ENCODE peak calls at places on chromosome 11, in four cellular contexts. L, J, V and O are unnamed samples.

GRCh38 chr11:104146421-104146820 is 17.5 kb downstream of the PDGFD start:
- DNase-seq in L (peak; percentile 68), J (no peak), V (no peak), O (no peak)

GRCh38 chr11:57203359-57203758 is 21.6 kb downstream of the LRRC55 start:
- DNase-seq in L (no peak), J (no peak), V (no peak), O (no peak)

GRCh38 chr11:9527481-9528140 is 45.9 kb upstream of the WEE1 start:
- DNase-seq in L (peak; percentile 41), J (no peak), V (peak; percentile 90), O (no peak)

GRCh38 chr11:95149659-95150294 is 60.1 kb downstream of the ENDOD1 start:
- DNase-seq in L (no peak), J (no peak), V (peak; percentile 50), O (peak; percentile 56)

GRCh38 chr11:106695506-106695905 is 322.8 kb downstream of the GUCY1A2 start:
- DNase-seq in L (no peak), J (no peak), V (peak; percentile 67), O (no peak)

GRCh38 chr11:10350341-10350740 is 45.5 kb downstream of the ADM start:
- DNase-seq in L (peak; percentile 57), J (no peak), V (peak; percentile 77), O (no peak)

GRCh38 chr11:19093976-19094375 is 23.0 kb upstream of the ZDHHC13 start:
- DNase-seq in L (no peak), J (no peak), V (peak; percentile 77), O (no peak)

GRCh38 chr11:119666463-119667131 is 62.4 kb downstream of the NECTIN1 start:
- DNase-seq in L (no peak), J (peak; percentile 36), V (peak; percentile 55), O (peak; percentile 82)

GRCh38 chr11:86162257-86162656 is 82.3 kb upstream of the EED start:
- DNase-seq in L (no peak), J (no peak), V (peak; percentile 86), O (no peak)

GRCh38 chr11:125943661-125944349 is 2.0 kb upstream of the VSIG10L2 start:
- DNase-seq in L (no peak), J (no peak), V (no peak), O (no peak)

GRCh38 chr11:67610302-67610868 is 3.6 kb downstream of the NDUFV1 start:
- DNase-seq in L (no peak), J (no peak), V (no peak), O (no peak)

GRCh38 chr11:10666556-10666955 is 27.0 kb downstream of the IRAG1 start:
- DNase-seq in L (no peak), J (no peak), V (peak; percentile 67), O (no peak)

GRCh38 chr11:11569936-11570491 is 51.8 kb downstream of the GALNT18 start:
- DNase-seq in L (no peak), J (no peak), V (no peak), O (no peak)

GRCh38 chr11:78759067-78759466 is 184.4 kb upstream of the NARS2 start:
- DNase-seq in L (no peak), J (no peak), V (no peak), O (no peak)

GRCh38 chr11:119100246-119100959 is 1.2 kb downstream of the DPAGT1 start:
- DNase-seq in L (no peak), J (no peak), V (peak; percentile 47), O (no peak)

GRCh38 chr11:102345923-102346322 is 1.1 kb upstream of the BIRC2 start:
- DNase-seq in L (no peak), J (no peak), V (peak; percentile 59), O (no peak)

GRCh38 chr11:95925011-95925410 is 1.1 kb upstream of the MTMR2 start:
- DNase-seq in L (no peak), J (no peak), V (peak; percentile 37), O (no peak)

GRCh38 chr11:71482216-71482615 is 29.2 kb downstream of the NADSYN1 start:
- DNase-seq in L (no peak), J (no peak), V (no peak), O (no peak)

GRCh38 chr11:844693-845644 is 2.3 kb downstream of the TSPAN4 start:
- DNase-seq in L (peak; percentile 80), J (peak; percentile 59), V (peak; percentile 92), O (peak; percentile 64)

GRCh38 chr11:110818032-110818687 is 105.9 kb upstream of the ARHGAP20 start:
- DNase-seq in L (no peak), J (no peak), V (peak; percentile 71), O (no peak)

GRCh38 chr11:116986521-116987105 is 111.6 kb downstream of the SIK3 start:
- DNase-seq in L (peak; percentile 49), J (no peak), V (peak; percentile 78), O (no peak)

GRCh38 chr11:115226556-115226955 is 277.7 kb downstream of the CADM1 start:
- DNase-seq in L (peak; percentile 58), J (no peak), V (peak; percentile 92), O (no peak)

GRCh38 chr11:130555251-130555841 is 106.9 kb downstream of the ADAMTS15 start:
- DNase-seq in L (no peak), J (no peak), V (peak; percentile 12), O (no peak)

GRCh38 chr11:62508336-62509058 is 38.1 kb downstream of the AHNAK start:
- DNase-seq in L (no peak), J (no peak), V (peak; percentile 64), O (peak; percentile 46)

GRCh38 chr11:21511835-21512440 is 680.9 kb upstream of the ANO5 start:
- DNase-seq in L (no peak), J (peak; percentile 63), V (peak; percentile 45), O (peak; percentile 71)

GRCh38 chr11:363948-364761 is 5.1 kb upstream of the B4GALNT4 start:
- DNase-seq in L (no peak), J (no peak), V (no peak), O (no peak)

GRCh38 chr11:74493816-74494630 is 499 bp upstream of the LIPT2 start:
- DNase-seq in L (no peak), J (no peak), V (no peak), O (no peak)

GRCh38 chr11:4881860-4882500 is at the start of gene OR51T1:
- DNase-seq in L (no peak), J (no peak), V (peak; percentile 71), O (no peak)

GRCh38 chr11:82969811-82970210 is 68.3 kb downstream of the DDIAS start:
- DNase-seq in L (no peak), J (no peak), V (no peak), O (no peak)

GRCh38 chr11:2755071-2755470 is 55.3 kb upstream of the KCNQ1OT1 start:
- DNase-seq in L (no peak), J (no peak), V (no peak), O (no peak)

GRCh38 chr11:61547246-61547645 is 33.6 kb downstream of the SYT7 start:
- DNase-seq in L (no peak), J (no peak), V (no peak), O (no peak)

GRCh38 chr11:75028321-75029097 is 39.8 kb downstream of the NEU3 start:
- DNase-seq in L (no peak), J (no peak), V (no peak), O (no peak)

DNA sequence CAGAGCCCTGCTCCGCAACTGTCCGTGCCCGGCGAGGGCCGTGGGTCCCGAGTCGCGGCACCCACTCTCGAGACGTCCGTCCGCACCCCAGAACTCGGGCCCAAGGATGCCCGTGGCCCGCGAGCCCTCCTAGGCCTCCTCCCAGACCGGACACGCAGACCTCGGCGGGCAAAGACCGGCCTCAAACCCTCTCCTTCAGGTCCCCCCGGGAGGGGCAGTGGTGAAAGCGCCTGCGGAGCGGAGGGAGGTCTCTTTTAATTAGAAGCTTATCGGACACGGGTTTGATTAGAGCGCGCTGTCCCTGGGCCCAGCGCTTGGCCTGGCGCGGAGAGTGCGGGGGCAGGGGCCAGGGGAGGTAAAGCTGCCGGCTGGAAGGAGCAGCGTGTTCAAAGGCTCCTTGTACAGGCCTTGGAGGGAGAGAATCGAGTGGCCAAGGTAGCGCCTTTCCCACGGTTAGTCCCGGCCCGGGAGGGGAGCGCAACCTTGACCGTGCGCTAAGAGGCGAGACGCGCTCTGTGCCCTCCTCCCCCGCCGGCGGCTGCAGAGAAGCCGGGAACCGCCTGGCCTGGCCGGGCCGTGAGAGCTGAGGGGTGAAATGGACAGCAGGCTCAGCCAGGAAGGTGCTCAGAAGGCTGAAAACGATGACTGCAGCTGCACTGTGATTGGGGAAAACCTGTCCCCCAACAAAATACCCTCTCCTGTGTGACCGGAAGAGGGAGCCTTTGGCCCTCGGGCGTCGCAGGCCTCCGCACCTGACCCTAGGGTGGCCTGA is 4.6 kb downstream of the WT1 start:
- DNase-seq in L (no peak), J (no peak), V (no peak), O (peak; percentile 5)
- TF ChIP-seq CTCF in L (no peak), J (no peak), V (peak; percentile 33), O (peak; percentile 40)

GRCh38 chr11:43985386-43985752 is 42.9 kb downstream of the C11orf96 start:
- DNase-seq in L (no peak), J (no peak), V (no peak), O (no peak)
- TF ChIP-seq CTCF in L (no peak), J (no peak), V (no peak), O (no peak)

DNA sequence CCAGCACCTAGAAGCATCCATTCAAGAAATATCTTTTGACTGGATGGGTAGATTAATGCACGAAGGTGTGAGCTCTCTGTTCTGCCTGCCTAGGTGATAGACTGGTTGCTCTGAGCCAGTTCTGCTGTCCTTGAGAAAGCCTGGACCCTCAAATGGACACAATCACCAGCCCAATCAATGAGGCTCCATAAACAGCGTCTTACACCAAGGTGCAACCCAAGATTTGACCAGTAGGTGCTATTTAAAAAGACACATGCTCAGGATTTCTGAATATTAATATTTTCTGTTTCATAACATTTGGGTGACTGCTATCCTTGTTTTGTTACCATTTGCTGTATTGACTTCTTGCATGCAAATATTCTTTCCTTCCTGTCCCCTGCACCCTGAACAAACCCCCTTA is 39.0 kb downstream of the PAMR1 start:
- DNase-seq in L (no peak), J (no peak), V (no peak), O (no peak)
- TF ChIP-seq CTCF in L (no peak), J (peak; percentile 23), V (peak; percentile 11), O (no peak)

GRCh38 chr11:133081020-133081419 is 451.3 kb downstream of the OPCML start:
- DNase-seq in L (no peak), J (no peak), V (no peak), O (no peak)

GRCh38 chr11:133081730-133082452 is 450.4 kb downstream of the OPCML start:
- DNase-seq in L (no peak), J (no peak), V (no peak), O (no peak)

GRCh38 chr11:133086518-133086917 is 445.8 kb downstream of the OPCML start:
- DNase-seq in L (no peak), J (no peak), V (no peak), O (no peak)

GRCh38 chr11:133082453-133082781 is 449.9 kb downstream of the OPCML start:
- DNase-seq in L (no peak), J (peak; percentile 48), V (no peak), O (no peak)

DNA sequence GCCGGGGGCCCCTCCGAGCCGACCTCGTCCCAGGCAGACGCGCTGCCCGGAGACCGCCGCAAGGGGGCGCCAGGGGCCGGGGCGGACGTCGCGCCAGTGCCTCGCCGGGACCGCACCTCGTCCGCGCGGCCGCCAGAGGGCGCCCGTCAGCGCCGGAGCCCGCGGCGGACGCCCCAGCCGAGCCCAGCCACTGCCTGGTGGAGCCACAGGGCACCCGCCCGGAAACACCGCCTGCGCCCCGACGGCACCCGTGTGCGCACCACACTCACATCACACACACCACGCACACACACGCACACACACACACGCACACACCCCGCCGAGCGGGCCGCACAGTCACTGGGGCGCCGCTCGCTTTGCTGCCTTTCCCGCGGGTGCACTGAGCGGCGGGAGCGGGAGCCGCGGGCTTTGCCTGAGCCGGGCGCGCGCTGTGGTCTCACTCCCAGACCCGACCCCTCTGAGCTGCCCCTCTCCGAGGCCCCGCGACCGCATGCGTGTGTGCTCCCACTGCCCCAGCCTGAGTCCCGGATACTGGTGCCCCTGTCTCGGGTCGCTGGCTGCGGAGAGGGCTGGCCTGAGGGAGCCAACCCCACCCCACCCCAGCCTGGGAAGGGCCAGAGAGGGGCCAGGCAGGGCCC is 449.3 kb downstream of the OPCML start:
- DNase-seq in L (no peak), J (peak; percentile 80), V (peak; percentile 5), O (peak; percentile 86)
- TF ChIP-seq CTCF in L (peak; percentile 32), J (peak; percentile 85), V (peak; percentile 47), O (peak; percentile 97)